ENCODE peak calls at places on chromosomes 1 and 21, in four cellular contexts. T is SK-N-SH, G is K562, Z is HepG2. K is an unnamed sample.

GRCh38 chr1:55478742-55479141 is 263.6 kb upstream of the USP24 start:
- DNase-seq in T (no peak), G (no peak), Z (peak), K (no peak)

GRCh38 chr21:46211786-46212720 is 16.5 kb downstream of the LSS start:
- DNase-seq in T (no peak), G (no peak), Z (no peak), K (no peak)

GRCh38 chr1:241542199-241542907 is 10.2 kb downstream of the KMO start:
- DNase-seq in T (no peak), G (no peak), Z (no peak), K (no peak)

GRCh38 chr1:155078496-155079209 is at the start of gene EFNA3:
- DNase-seq in T (peak), G (peak), Z (no peak), K (no peak)

GRCh38 chr1:178689769-178690168 is 35.3 kb upstream of the RALGPS2 start:
- DNase-seq in T (no peak), G (no peak), Z (no peak), K (no peak)

GRCh38 chr1:1597275-1597930 is 2.5 kb downstream of the FNDC10 start:
- DNase-seq in T (peak), G (peak), Z (no peak), K (no peak)

GRCh38 chr1:83882906-83883305 is 116.0 kb downstream of the TTLL7 start:
- DNase-seq in T (no peak), G (peak), Z (no peak), K (no peak)

GRCh38 chr21:36310016-36310415 is 10.0 kb upstream of the MORC3 start:
- DNase-seq in T (no peak), G (no peak), Z (no peak), K (peak)

GRCh38 chr1:116139592-116140134 is 28.5 kb downstream of the MAB21L3 start:
- DNase-seq in T (no peak), G (no peak), Z (no peak), K (no peak)

GRCh38 chr1:30085814-30086770 is 637.3 kb downstream of the MATN1 start:
- DNase-seq in T (peak), G (peak), Z (peak), K (no peak)

GRCh38 chr1:6180578-6181311 is 624 bp upstream of the CHD5 start:
- DNase-seq in T (peak), G (no peak), Z (no peak), K (no peak)

GRCh38 chr1:90405726-90406125 is 311.4 kb downstream of the BARHL2 start:
- DNase-seq in T (no peak), G (no peak), Z (no peak), K (no peak)

GRCh38 chr1:167763525-167764220 is 41.9 kb downstream of the MPZL1 start:
- DNase-seq in T (no peak), G (no peak), Z (no peak), K (no peak)

GRCh38 chr1:239816090-239816812 is 275.4 kb upstream of the FMN2 start:
- DNase-seq in T (no peak), G (no peak), Z (peak), K (no peak)

GRCh38 chr1:145757420-145757819 is 38.1 kb downstream of the CD160 start:
- DNase-seq in T (no peak), G (no peak), Z (no peak), K (no peak)

GRCh38 chr1:67987046-67987799 is 63.2 kb downstream of the DIRAS3 start:
- DNase-seq in T (no peak), G (no peak), Z (no peak), K (no peak)

GRCh38 chr1:236066828-236067386 is 2.0 kb upstream of the NID1 start:
- DNase-seq in T (no peak), G (no peak), Z (no peak), K (peak)

GRCh38 chr1:205706601-205707502 is 26.5 kb upstream of the SLC45A3 start:
- DNase-seq in T (no peak), G (peak), Z (no peak), K (no peak)

GRCh38 chr1:245614986-245615385 is 460.2 kb downstream of the KIF26B start:
- DNase-seq in T (no peak), G (no peak), Z (no peak), K (no peak)

GRCh38 chr1:209743145-209743482 is 12.7 kb upstream of the TRAF3IP3 start:
- DNase-seq in T (no peak), G (no peak), Z (no peak), K (no peak)

GRCh38 chr1:17075470-17076255 is 21.8 kb upstream of the SDHB start:
- DNase-seq in T (no peak), G (peak), Z (peak), K (no peak)

GRCh38 chr1:107668762-107669161 is 296.2 kb downstream of the VAV3 start:
- DNase-seq in T (no peak), G (no peak), Z (no peak), K (no peak)

GRCh38 chr1:237042892-237043576 is 1.1 kb downstream of the RYR2 start:
- DNase-seq in T (peak), G (no peak), Z (no peak), K (no peak)

GRCh38 chr1:153793261-153793972 is 18.2 kb downstream of the SLC27A3 start:
- DNase-seq in T (no peak), G (no peak), Z (no peak), K (no peak)

GRCh38 chr1:78490861-78491310 is at the start of gene PTGFR:
- DNase-seq in T (peak), G (no peak), Z (no peak), K (no peak)

GRCh38 chr1:67823645-67824044 is 9.6 kb downstream of the GNG12 start:
- DNase-seq in T (no peak), G (no peak), Z (no peak), K (no peak)

GRCh38 chr1:164093543-164093942 is 465.4 kb upstream of the PBX1 start:
- DNase-seq in T (no peak), G (no peak), Z (no peak), K (no peak)

GRCh38 chr1:41806472-41807155 is 112.1 kb downstream of the HIVEP3 start:
- DNase-seq in T (no peak), G (peak), Z (no peak), K (no peak)

GRCh38 chr21:42193721-42194120 is 25.2 kb upstream of the ABCG1 start:
- DNase-seq in T (no peak), G (no peak), Z (no peak), K (no peak)

DNA sequence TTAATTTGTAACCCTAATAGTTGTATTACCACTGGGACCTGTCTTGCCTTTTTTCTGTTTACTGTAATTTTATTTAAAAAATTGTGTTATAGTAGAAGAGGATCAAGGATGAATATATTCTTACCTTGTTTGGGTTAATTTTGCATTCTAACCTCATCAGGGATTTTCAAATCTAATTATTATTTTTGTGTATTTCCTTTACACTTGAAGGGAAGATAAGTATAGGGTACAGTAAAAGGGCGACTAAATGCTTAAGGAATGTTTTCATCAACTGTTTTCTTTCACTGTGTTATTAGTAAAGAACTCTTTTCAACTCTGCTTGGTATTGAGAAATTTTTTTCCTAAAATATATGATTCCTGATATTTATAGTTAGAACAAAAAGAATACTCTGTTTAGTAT is 33.3 kb downstream of the OSBPL9 start:
- DNase-seq in T (no peak), G (no peak), Z (no peak), K (no peak)
- TF ChIP-seq FOXM1 in T (no peak), G (no peak), Z (no peak), K (no peak)

DNA sequence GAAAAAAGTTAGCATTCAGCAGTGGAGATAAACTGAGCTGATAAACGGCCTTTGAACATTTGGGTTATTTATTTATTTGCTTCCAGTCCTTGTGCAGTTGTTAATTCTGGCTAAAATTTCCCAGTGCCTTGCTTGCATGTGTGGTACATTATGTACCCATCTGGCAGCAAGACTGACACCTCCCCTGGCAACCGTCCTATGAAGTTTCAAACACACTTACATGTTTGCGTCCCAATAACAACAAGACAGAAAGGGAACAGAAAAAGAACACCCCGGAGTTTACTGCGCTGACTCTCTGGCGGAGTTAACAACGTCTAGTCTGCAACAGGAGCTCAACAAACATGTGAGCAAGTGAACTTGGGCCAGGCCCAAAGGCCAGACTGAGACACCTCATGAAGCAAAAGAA is 33.6 kb downstream of the TRABD2B start:
- DNase-seq in T (no peak), G (no peak), Z (no peak), K (no peak)
- TF ChIP-seq POLR2AphosphoS5 in T (no peak), G (no peak), Z (no peak), K (no peak)

GRCh38 chr1:61079276-61079897 is 3.0 kb upstream of the NFIA start:
- DNase-seq in T (no peak), G (no peak), Z (no peak), K (no peak)
- TF ChIP-seq FOXM1 in T (no peak), G (no peak), Z (no peak), K (no peak)

DNA sequence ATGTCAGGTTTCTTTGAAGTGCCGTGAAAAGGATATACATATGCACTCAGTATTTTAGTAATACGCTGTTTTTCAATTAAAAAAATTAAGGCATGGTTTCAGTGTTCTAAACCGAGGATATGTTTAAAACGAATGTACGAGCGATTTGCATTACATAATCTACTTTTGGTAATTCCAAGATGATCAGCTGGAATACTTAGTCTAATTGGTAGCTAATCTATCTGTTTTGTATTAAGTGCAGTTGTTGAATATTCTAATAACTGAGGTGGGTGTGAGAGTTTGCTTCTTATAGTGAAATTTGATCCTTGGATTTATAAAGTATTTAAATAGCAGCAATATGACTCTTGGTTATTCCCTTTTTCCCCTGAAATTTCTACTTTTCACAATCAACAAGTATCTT is 1.3 kb downstream of the RNF2 start:
- DNase-seq in T (no peak), G (no peak), Z (no peak), K (no peak)
- TF ChIP-seq POLR2AphosphoS5 in T (no peak), G (no peak), Z (no peak), K (no peak)

GRCh38 chr1:58923090-58923470 is 139.2 kb upstream of the JUN start:
- DNase-seq in T (no peak), G (no peak), Z (no peak), K (no peak)

GRCh38 chr1:58927026-58927721 is 143.3 kb upstream of the JUN start:
- DNase-seq in T (no peak), G (no peak), Z (no peak), K (no peak)

GRCh38 chr1:58924016-58924565 is 140.2 kb upstream of the JUN start:
- DNase-seq in T (no peak), G (no peak), Z (no peak), K (no peak)

GRCh38 chr1:58926177-58926576 is 142.3 kb upstream of the JUN start:
- DNase-seq in T (no peak), G (no peak), Z (no peak), K (no peak)

GRCh38 chr1:58925247-58925646 is 141.4 kb upstream of the JUN start:
- DNase-seq in T (no peak), G (no peak), Z (no peak), K (no peak)
- TF ChIP-seq FOXM1 in T (no peak), G (no peak), Z (no peak), K (no peak)

GRCh38 chr1:172431721-172432192 is 11.3 kb downstream of the C1orf105 start:
- DNase-seq in T (no peak), G (no peak), Z (peak), K (no peak)
- TF ChIP-seq POLR2AphosphoS5 in T (no peak), G (no peak), Z (no peak), K (no peak)

GRCh38 chr21:26170471-26171309 is at the start of gene APP:
- DNase-seq in T (peak), G (peak), Z (peak), K (no peak)

GRCh38 chr21:26169061-26169610 is 1.4 kb downstream of the APP start:
- DNase-seq in T (peak), G (no peak), Z (peak), K (peak)

GRCh38 chr21:26165331-26165730 is 5.2 kb downstream of the APP start:
- DNase-seq in T (no peak), G (no peak), Z (no peak), K (no peak)

GRCh38 chr21:26169611-26170470 is 729 bp downstream of the APP start:
- DNase-seq in T (peak), G (no peak), Z (no peak), K (no peak)

DNA sequence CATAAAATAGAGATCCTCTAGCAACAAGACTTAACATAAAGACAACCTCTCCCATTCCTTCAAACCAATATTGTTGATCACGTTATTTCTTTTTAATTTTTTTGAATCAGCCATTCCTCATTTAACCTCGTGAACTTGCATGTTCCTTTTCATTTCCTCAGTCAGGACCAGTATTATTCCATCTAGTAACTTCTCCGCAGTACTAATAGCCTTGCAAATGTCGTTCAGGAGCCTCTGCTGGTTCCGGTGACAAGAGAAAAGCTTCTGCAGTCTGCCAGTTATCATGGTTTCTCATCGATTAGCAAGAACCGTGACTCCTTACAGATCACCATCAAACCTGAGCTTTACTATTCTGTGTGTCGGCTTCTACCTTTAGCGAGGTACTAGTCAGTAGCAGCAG is 3.0 kb downstream of the APP start:
- DNase-seq in T (no peak), G (no peak), Z (no peak), K (no peak)
- TF ChIP-seq FOXM1 in T (no peak), G (no peak), Z (no peak), K (no peak)

GRCh38 chr1:70909262-70909817 is 138.3 kb downstream of the PTGER3 start:
- DNase-seq in T (no peak), G (no peak), Z (no peak), K (no peak)
- TF ChIP-seq POLR2AphosphoS5 in T (no peak), G (no peak), Z (no peak), K (no peak)

DNA sequence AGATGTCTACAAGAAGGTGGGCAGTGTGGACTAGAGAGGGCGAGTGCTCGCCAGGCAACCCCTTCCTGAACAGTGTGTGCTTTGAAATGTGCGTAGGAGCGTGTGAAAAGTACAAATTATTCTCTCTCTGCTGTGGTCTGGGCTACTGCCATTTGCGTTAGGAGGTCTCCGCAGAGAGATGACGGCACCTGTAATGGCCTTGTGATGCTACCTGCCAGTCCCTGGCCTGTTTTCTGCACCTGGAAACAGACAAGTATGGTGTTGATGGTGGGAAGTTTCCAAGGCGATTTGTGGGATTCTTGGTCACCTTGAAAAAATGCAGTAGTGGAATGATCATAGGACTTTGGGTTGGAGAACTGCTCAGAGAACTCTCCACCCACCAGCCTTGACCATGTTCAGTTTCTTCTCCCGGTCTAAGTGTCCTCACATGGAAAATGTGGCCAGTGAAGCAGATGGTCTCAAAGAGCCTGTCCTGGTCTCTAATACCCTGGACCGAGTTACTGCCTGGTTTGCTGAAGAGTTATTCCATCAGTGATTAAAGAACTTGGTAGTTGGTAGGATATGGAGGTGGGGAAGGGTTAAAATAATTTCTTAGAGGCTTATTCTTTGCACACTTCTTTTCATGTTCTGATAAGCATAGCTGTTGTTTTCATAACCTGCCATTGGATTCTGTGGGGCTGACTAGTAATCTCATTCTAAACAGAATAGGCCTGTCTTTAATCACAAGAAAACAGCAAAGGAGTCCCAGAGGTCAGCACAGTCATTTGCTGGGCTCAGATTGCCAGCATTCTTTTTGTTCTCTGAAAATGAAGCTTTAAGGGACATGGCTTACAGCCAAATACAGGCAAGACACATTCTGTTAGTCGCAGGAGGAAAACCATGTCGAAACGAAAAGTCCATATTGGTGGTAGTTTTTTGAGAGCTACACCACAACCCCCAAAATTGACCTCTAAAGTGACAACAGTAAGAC is 74.7 kb downstream of the MRPS6 start:
- DNase-seq in T (no peak), G (no peak), Z (no peak), K (no peak)
- TF ChIP-seq FOXM1 in T (no peak), G (no peak), Z (no peak), K (no peak)

GRCh38 chr1:156101880-156102279 is 12.6 kb upstream of the LMNA start:
- DNase-seq in T (no peak), G (no peak), Z (no peak), K (no peak)

GRCh38 chr1:156104861-156105546 is 9.5 kb upstream of the LMNA start:
- DNase-seq in T (no peak), G (peak), Z (peak), K (no peak)

GRCh38 chr1:156102634-156103511 is 11.6 kb upstream of the LMNA start:
- DNase-seq in T (no peak), G (no peak), Z (peak), K (no peak)

GRCh38 chr1:156103521-156103947 is 11.0 kb upstream of the LMNA start:
- DNase-seq in T (peak), G (no peak), Z (no peak), K (no peak)

DNA sequence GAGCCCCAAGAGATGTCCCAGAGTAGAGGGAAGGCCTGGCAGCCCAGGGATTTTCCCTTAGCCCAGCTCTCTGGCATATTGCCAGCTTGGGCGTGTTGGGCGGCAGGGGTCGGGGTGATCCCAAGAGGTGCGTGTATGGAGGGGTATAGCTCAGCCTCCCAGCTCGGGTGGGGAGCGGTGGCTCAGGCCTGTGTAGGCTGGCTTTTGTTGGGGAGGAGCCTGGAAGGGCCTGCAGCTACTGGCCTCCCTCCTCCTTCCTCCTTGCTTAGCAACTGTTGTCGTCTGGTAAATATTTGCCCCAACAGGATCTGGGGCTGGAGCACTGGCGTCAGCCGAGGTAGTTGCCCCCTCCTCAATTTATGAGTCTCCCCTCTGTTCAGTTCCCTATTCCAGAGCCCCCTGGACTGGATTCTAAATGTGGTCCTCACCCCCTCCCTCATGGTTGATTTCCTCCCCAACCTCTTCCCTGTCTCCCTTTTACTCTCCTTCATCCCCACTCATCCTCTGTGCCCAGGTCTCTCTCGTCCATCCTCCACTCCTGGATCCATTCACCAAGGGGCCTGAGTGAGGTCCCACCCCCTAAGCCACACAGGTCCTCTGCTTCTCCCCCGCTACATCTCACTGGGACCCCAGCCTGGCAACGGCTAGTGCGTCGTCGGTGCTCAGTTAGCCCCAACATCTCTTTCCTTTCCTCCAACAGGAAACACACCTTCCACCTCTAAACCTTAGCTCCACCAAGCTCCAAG is 10.3 kb upstream of the LMNA start:
- DNase-seq in T (peak), G (peak), Z (peak), K (no peak)
- TF ChIP-seq POLR2AphosphoS5 in T (no peak), G (no peak), Z (no peak), K (no peak)

K was measured in GM12878.